ENCODE peak calls at places on chromosomes 16 and 17, in eight cellular contexts. L is HCT116, H is adrenal gland, R is ovary, M is heart left ventricle, D is psoas muscle, W is uterus, G is A673. P is an unnamed sample. For H3K27me3, the result is how much of the 10 kb centered on the place peaks cover.

GRCh38 chr17:17032131-17032692 is 10.0 kb upstream of the MPRIP start:
- DNase-seq in H (peak), R (no peak), G (no peak), L (no peak), W (no peak), D (peak), M (peak), P (no peak)

GRCh38 chr17:65177901-65178300 is 40.7 kb downstream of the RGS9 start:
- DNase-seq in L (no peak), D (no peak), G (no peak), R (no peak), H (no peak), M (no peak), W (no peak), P (no peak)

GRCh38 chr16:3640207-3640606 is 14.3 kb upstream of the DNASE1 start:
- DNase-seq in D (no peak), M (no peak), H (no peak), R (no peak), W (no peak), L (no peak), G (no peak), P (no peak)

GRCh38 chr16:3652373-3653037 is 2.0 kb upstream of the DNASE1 start:
- DNase-seq in L (no peak), W (no peak), G (no peak), M (no peak), H (peak), R (no peak), D (no peak), P (no peak)

GRCh38 chr17:28704219-28704858 is 7.3 kb downstream of the PROCA1 start:
- DNase-seq in H (no peak), W (no peak), L (no peak), G (no peak), R (no peak), D (no peak), M (no peak), P (no peak)

GRCh38 chr16:23877107-23878070 is 41.6 kb downstream of the PRKCB start:
- DNase-seq in M (no peak), R (no peak), H (no peak), L (no peak), G (peak), W (no peak), D (no peak), P (no peak)

GRCh38 chr17:30323262-30323894 is 10.5 kb downstream of the TMIGD1 start:
- DNase-seq in M (no peak), D (no peak), W (no peak), R (no peak), G (no peak), H (no peak), L (no peak), P (no peak)

GRCh38 chr16:3716831-3717234 is 491 bp downstream of the TRAP1 start:
- DNase-seq in G (peak), R (no peak), W (no peak), L (no peak), H (no peak), M (no peak), D (no peak), P (no peak)

GRCh38 chr17:44502598-44503079 is 567 bp downstream of the GPATCH8 start:
- DNase-seq in R (no peak), H (no peak), M (peak), L (no peak), W (no peak), D (no peak), G (no peak), P (no peak)

GRCh38 chr17:56596741-56597494 is 3.4 kb downstream of the NOG start:
- DNase-seq in D (no peak), H (no peak), W (no peak), R (no peak), G (peak), L (no peak), M (no peak), P (no peak)

GRCh38 chr17:73952136-73952497 is 251.4 kb upstream of the RPL38 start:
- DNase-seq in D (no peak), H (no peak), M (no peak), W (no peak), R (no peak), L (no peak), G (peak), P (no peak)

GRCh38 chr16:57419506-57419905 is 14.9 kb downstream of the CCL17 start:
- DNase-seq in W (no peak), R (no peak), L (no peak), G (no peak), D (no peak), M (no peak), H (no peak), P (no peak)

DNA sequence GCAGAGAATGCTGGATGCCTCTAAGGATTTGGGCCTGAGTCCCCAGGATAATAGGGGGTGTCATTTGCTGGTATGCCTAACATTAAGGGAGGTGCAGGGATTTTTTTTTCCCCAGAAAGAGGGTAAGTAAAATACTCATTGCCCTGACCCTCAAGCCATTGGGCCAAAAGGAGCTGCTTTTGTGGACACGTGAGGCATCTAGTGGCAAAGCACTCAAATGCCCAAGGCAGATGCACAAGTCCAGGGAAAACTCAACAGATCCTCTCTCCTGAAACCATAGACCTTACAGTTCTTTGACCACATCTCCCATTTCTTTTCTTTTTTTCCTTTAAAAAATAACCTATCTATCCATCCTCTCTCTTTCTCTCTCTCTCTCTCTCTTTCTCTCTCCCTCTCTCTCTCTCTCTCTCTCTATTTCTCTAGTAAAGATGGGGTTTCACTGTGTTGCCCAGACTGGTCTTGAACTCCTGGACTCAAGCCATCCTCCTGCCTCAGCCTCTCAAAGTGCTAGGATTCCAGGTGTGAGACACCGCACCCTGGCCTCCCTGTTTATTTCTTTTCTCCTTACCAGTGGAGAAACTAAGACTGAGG is 11.8 kb downstream of the IRX5 start:
- DNase-seq in M (no peak), H (no peak), G (no peak), D (no peak), W (no peak), R (no peak), L (no peak), P (no peak)
- H3K27me3 ChIP-seq in M (under half), H (under half), G (under half), D (under half), W (under half), R (under half), L (under half), P (under half)

DNA sequence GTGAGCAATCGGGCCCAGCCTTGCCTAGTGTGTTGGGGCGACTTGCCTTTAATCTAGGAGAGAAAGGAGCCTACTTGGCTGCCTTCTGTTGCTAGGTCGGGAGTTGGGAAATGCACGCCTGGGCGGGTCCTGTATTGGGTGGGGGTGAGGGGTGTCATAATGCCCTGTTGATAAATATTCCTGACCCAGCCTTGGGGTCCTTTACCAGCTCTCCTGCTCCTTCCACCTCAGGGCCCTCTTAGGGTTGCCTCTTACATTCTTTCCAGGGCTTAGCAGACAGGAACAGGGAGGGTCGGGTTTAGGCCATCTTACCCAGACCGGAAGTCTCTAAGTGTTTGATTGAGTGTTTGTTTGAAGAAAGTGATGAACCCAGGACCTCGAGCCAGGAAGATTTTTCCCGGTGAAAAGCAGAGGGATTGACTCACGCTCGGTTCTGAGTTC is 112.9 kb downstream of the SEC14L1 start:
- DNase-seq in D (no peak), H (no peak), L (no peak), R (no peak), M (no peak), G (no peak), W (no peak), P (no peak)
- H3K4me3 ChIP-seq in D (no peak), H (no peak), L (no peak), R (no peak), M (no peak), G (no peak), W (no peak), P (no peak)

GRCh38 chr16:89150981-89151380 is 20.6 kb upstream of the CDH15 start:
- DNase-seq in L (no peak), M (no peak), R (no peak), D (no peak), H (no peak), W (no peak), G (no peak), P (no peak)

GRCh38 chr16:89154390-89155183 is 17.0 kb upstream of the CDH15 start:
- DNase-seq in M (no peak), G (no peak), W (no peak), D (peak), H (no peak), R (no peak), L (no peak), P (no peak)

GRCh38 chr16:89155184-89155679 is 16.3 kb upstream of the CDH15 start:
- DNase-seq in D (peak), M (peak), G (no peak), W (peak), L (no peak), H (peak), R (peak), P (peak)

GRCh38 chr16:89153848-89154271 is 17.7 kb upstream of the CDH15 start:
- DNase-seq in G (no peak), W (no peak), H (no peak), M (no peak), D (peak), L (no peak), R (no peak), P (no peak)

GRCh38 chr16:89152831-89153700 is 18.5 kb upstream of the CDH15 start:
- DNase-seq in R (no peak), L (no peak), G (peak), M (no peak), W (no peak), D (peak), H (no peak), P (no peak)
- H3K27me3 ChIP-seq in R (under half), L (under half), G (under half), M (under half), W (under half), D (under half), H (under half), P (under half)

GRCh38 chr17:8490256-8491023 is 54.8 kb downstream of the NDEL1 start:
- DNase-seq in M (no peak), L (no peak), R (no peak), D (no peak), H (no peak), G (no peak), W (no peak), P (no peak)
- H3K4me3 ChIP-seq in M (no peak), L (no peak), R (no peak), D (no peak), H (no peak), G (no peak), W (no peak), P (no peak)

GRCh38 chr17:77946900-77947643 is 11.4 kb upstream of the TNRC6C start:
- DNase-seq in G (no peak), D (no peak), H (no peak), W (no peak), L (no peak), M (no peak), R (no peak), P (no peak)
- H3K27me3 ChIP-seq in G (under half), D (under half), H (under half), W (under half), L (under half), M (under half), R (under half), P (under half)

DNA sequence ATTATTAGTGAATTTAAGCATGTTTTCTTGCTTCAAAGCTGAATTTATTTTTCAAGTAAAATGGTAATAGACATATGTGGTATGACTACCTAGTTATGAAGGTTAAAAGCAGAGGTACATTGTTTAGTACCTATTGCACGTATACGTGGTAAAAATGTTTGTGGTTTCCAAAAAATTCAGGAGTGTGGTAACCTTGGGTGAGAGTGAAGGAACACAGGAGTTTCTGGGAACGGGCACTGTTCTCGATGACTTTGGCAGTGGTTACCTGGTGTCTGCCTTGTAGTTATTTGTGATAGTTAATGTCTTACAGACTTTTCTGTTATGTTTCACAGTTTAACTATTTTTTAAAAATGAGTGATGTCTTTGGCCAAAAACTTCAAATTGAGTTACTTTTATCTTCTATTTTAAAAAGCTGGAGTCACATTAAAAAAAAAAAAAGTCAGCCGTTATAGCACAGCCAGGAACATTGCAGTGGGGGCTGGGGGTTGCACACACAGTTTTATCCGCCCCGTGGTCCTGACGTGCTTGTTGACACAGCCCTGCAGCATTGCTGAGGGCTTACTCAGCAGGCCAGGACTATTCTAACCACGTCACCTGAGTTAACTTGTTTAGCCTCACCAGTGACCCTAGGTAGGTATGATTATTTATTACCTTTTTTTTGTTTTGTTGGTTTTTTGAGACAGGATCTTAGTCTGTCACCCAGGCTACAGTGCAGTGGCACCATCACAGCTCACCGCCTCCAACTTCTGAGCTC is 10.9 kb downstream of the JPT2 start:
- DNase-seq in W (no peak), D (no peak), R (no peak), M (peak), L (peak), H (no peak), G (no peak), P (no peak)
- H3K4me3 ChIP-seq in W (no peak), D (no peak), R (no peak), M (no peak), L (peak), H (no peak), G (no peak), P (no peak)

GRCh38 chr17:3659541-3660111 is 8.8 kb downstream of the TAX1BP3 start:
- DNase-seq in G (no peak), H (peak), L (no peak), W (peak), M (peak), R (peak), D (peak), P (peak)

GRCh38 chr17:3657874-3658783 is 10.2 kb downstream of the TAX1BP3 start:
- DNase-seq in R (no peak), D (no peak), M (no peak), H (peak), L (no peak), W (no peak), G (no peak), P (no peak)

GRCh38 chr17:3660311-3660891 is 8.0 kb downstream of the TAX1BP3 start:
- DNase-seq in H (peak), W (peak), D (peak), L (no peak), R (no peak), G (no peak), M (peak), P (no peak)

GRCh38 chr17:3657588-3657869 is 10.8 kb downstream of the TAX1BP3 start:
- DNase-seq in H (no peak), R (no peak), L (no peak), D (no peak), W (no peak), M (no peak), G (no peak), P (no peak)

GRCh38 chr17:3658784-3659449 is 9.5 kb downstream of the TAX1BP3 start:
- DNase-seq in W (peak), L (no peak), M (no peak), H (peak), R (no peak), D (no peak), G (no peak), P (no peak)
- H3K27me3 ChIP-seq in W (under half), L (under half), M (under half), H (under half), R (under half), D (under half), G (under half), P (under half)

P was measured in tibial nerve.